ENCODE peak calls at places on chromosomes 3 and 15, in six cellular contexts. One of them, this sample, is unnamed.

GRCh38 chr3:83035704-83036010 is 1274.2 kb upstream of the GBE1 start:
- DNase-seq in stomach: no peak
- DNase-seq in transverse colon: no peak
- DNase-seq in ovary: no peak
- DNase-seq in H1: no peak
- DNase-seq in tibial nerve: no peak
- DNase-seq in this sample: no peak

GRCh38 chr3:188236241-188236640 is 82.3 kb downstream of the LPP start:
- DNase-seq in stomach: no peak
- DNase-seq in transverse colon: no peak
- DNase-seq in ovary: no peak
- DNase-seq in H1: no peak
- DNase-seq in tibial nerve: no peak
- DNase-seq in this sample: no peak

GRCh38 chr3:17119198-17120072 is 234.7 kb downstream of the PLCL2 start:
- DNase-seq in stomach: no peak
- DNase-seq in transverse colon: no peak
- DNase-seq in ovary: no peak
- DNase-seq in H1: peak
- DNase-seq in tibial nerve: no peak
- DNase-seq in this sample: no peak

GRCh38 chr3:160485931-160486330 is 36.3 kb upstream of the TRIM59 start:
- DNase-seq in stomach: no peak
- DNase-seq in transverse colon: no peak
- DNase-seq in ovary: no peak
- DNase-seq in H1: no peak
- DNase-seq in tibial nerve: no peak
- DNase-seq in this sample: no peak

GRCh38 chr3:141257971-141258370 is 26.3 kb downstream of the PXYLP1 start:
- DNase-seq in stomach: no peak
- DNase-seq in transverse colon: no peak
- DNase-seq in ovary: no peak
- DNase-seq in H1: no peak
- DNase-seq in tibial nerve: no peak
- DNase-seq in this sample: no peak

GRCh38 chr15:35886765-35887164 is 340.8 kb upstream of the DPH6 start:
- DNase-seq in stomach: no peak
- DNase-seq in transverse colon: no peak
- DNase-seq in ovary: no peak
- DNase-seq in H1: no peak
- DNase-seq in tibial nerve: no peak
- DNase-seq in this sample: no peak

GRCh38 chr3:30142946-30143345 is 463.5 kb upstream of the TGFBR2 start:
- DNase-seq in stomach: no peak
- DNase-seq in transverse colon: no peak
- DNase-seq in ovary: no peak
- DNase-seq in H1: no peak
- DNase-seq in tibial nerve: no peak
- DNase-seq in this sample: no peak

GRCh38 chr3:14142567-14143270 is 17.9 kb downstream of the TMEM43 start:
- DNase-seq in stomach: no peak
- DNase-seq in transverse colon: no peak
- DNase-seq in ovary: no peak
- DNase-seq in H1: no peak
- DNase-seq in tibial nerve: no peak
- DNase-seq in this sample: no peak

GRCh38 chr3:46812237-46812791 is 50.9 kb downstream of the MYL3 start:
- DNase-seq in stomach: peak
- DNase-seq in transverse colon: peak
- DNase-seq in ovary: peak
- DNase-seq in H1: peak
- DNase-seq in tibial nerve: no peak
- DNase-seq in this sample: peak

GRCh38 chr3:30934208-30934550 is 39.7 kb upstream of the GADL1 start:
- DNase-seq in stomach: no peak
- DNase-seq in transverse colon: no peak
- DNase-seq in ovary: peak
- DNase-seq in H1: no peak
- DNase-seq in tibial nerve: no peak
- DNase-seq in this sample: no peak

GRCh38 chr3:29718661-29719065 is 437.8 kb downstream of the RBMS3 start:
- DNase-seq in stomach: no peak
- DNase-seq in transverse colon: no peak
- DNase-seq in ovary: no peak
- DNase-seq in H1: no peak
- DNase-seq in tibial nerve: no peak
- DNase-seq in this sample: no peak

GRCh38 chr3:183446838-183447205 is 18.4 kb upstream of the MCF2L2 start:
- DNase-seq in stomach: no peak
- DNase-seq in transverse colon: no peak
- DNase-seq in ovary: no peak
- DNase-seq in H1: no peak
- DNase-seq in tibial nerve: no peak
- DNase-seq in this sample: no peak

GRCh38 chr3:183449391-183449790 is 21.0 kb upstream of the MCF2L2 start:
- DNase-seq in stomach: no peak
- DNase-seq in transverse colon: no peak
- DNase-seq in ovary: no peak
- DNase-seq in H1: peak
- DNase-seq in tibial nerve: no peak
- DNase-seq in this sample: no peak

GRCh38 chr3:183447206-183448001 is 19.0 kb upstream of the MCF2L2 start:
- DNase-seq in stomach: peak
- DNase-seq in transverse colon: peak
- DNase-seq in ovary: peak
- DNase-seq in H1: peak
- DNase-seq in tibial nerve: peak
- DNase-seq in this sample: peak

GRCh38 chr3:183448369-183449128 is 20.1 kb upstream of the MCF2L2 start:
- DNase-seq in stomach: no peak
- DNase-seq in transverse colon: no peak
- DNase-seq in ovary: no peak
- DNase-seq in H1: no peak
- DNase-seq in tibial nerve: no peak
- DNase-seq in this sample: no peak

GRCh38 chr3:183449791-183450190 is 21.4 kb upstream of the MCF2L2 start:
- DNase-seq in stomach: no peak
- DNase-seq in transverse colon: no peak
- DNase-seq in ovary: no peak
- DNase-seq in H1: no peak
- DNase-seq in tibial nerve: no peak
- DNase-seq in this sample: no peak
- H3K4me3 ChIP-seq in stomach: no peak
- H3K4me3 ChIP-seq in transverse colon: no peak
- H3K4me3 ChIP-seq in ovary: no peak
- H3K4me3 ChIP-seq in H1: no peak
- H3K4me3 ChIP-seq in tibial nerve: no peak
- H3K4me3 ChIP-seq in this sample: peak

GRCh38 chr3:135136361-135137100 is 341.5 kb downstream of the EPHB1 start:
- DNase-seq in stomach: no peak
- DNase-seq in transverse colon: no peak
- DNase-seq in ovary: no peak
- DNase-seq in H1: no peak
- DNase-seq in tibial nerve: no peak
- DNase-seq in this sample: no peak
- TF ChIP-seq EP300 in stomach: no peak
- TF ChIP-seq EP300 in transverse colon: no peak
- TF ChIP-seq EP300 in ovary: no peak
- TF ChIP-seq EP300 in H1: no peak
- TF ChIP-seq EP300 in tibial nerve: no peak
- TF ChIP-seq EP300 in this sample: no peak

GRCh38 chr3:170866499-170866898 is 3.5 kb downstream of the RPL22L1 start:
- DNase-seq in stomach: no peak
- DNase-seq in transverse colon: no peak
- DNase-seq in ovary: no peak
- DNase-seq in H1: no peak
- DNase-seq in tibial nerve: no peak
- DNase-seq in this sample: no peak

GRCh38 chr3:170867552-170867951 is 2.4 kb downstream of the RPL22L1 start:
- DNase-seq in stomach: no peak
- DNase-seq in transverse colon: no peak
- DNase-seq in ovary: no peak
- DNase-seq in H1: no peak
- DNase-seq in tibial nerve: no peak
- DNase-seq in this sample: no peak

GRCh38 chr3:170865209-170866094 is 4.5 kb downstream of the RPL22L1 start:
- DNase-seq in stomach: no peak
- DNase-seq in transverse colon: no peak
- DNase-seq in ovary: no peak
- DNase-seq in H1: no peak
- DNase-seq in tibial nerve: no peak
- DNase-seq in this sample: no peak

GRCh38 chr3:170868577-170869239 is 1.3 kb downstream of the RPL22L1 start:
- DNase-seq in stomach: no peak
- DNase-seq in transverse colon: no peak
- DNase-seq in ovary: peak
- DNase-seq in H1: no peak
- DNase-seq in tibial nerve: no peak
- DNase-seq in this sample: no peak

GRCh38 chr3:170867143-170867542 is 2.9 kb downstream of the RPL22L1 start:
- DNase-seq in stomach: no peak
- DNase-seq in transverse colon: no peak
- DNase-seq in ovary: no peak
- DNase-seq in H1: no peak
- DNase-seq in tibial nerve: no peak
- DNase-seq in this sample: no peak
- H3K4me3 ChIP-seq in stomach: peak
- H3K4me3 ChIP-seq in transverse colon: no peak
- H3K4me3 ChIP-seq in ovary: no peak
- H3K4me3 ChIP-seq in H1: peak
- H3K4me3 ChIP-seq in tibial nerve: no peak
- H3K4me3 ChIP-seq in this sample: no peak

GRCh38 chr3:76181213-76181612 is 395.9 kb upstream of the ZNF717 start:
- DNase-seq in stomach: no peak
- DNase-seq in transverse colon: no peak
- DNase-seq in ovary: no peak
- DNase-seq in H1: no peak
- DNase-seq in tibial nerve: no peak
- DNase-seq in this sample: no peak

DNA sequence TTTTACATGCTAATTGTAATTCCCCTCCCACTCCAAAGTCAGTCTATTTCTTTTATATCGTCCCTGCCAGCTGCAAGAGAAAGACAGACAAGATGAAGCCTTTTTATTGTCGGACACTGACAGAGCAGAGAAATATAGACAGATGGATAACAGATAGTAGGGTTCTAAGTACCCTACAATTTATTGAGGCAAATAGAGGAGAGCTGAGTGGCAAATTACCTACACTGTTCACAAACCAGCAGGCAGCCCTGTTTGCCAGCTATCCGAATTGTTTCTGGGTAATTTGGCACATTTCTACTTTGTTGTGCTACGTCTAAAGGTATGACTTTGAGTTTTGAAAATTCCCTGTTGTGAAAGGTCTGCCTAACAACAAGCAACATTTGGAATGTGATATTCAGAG is 392.3 kb upstream of the ZNF717 start:
- DNase-seq in stomach: no peak
- DNase-seq in transverse colon: no peak
- DNase-seq in ovary: no peak
- DNase-seq in H1: no peak
- DNase-seq in tibial nerve: no peak
- DNase-seq in this sample: no peak
- TF ChIP-seq EP300 in stomach: no peak
- TF ChIP-seq EP300 in transverse colon: no peak
- TF ChIP-seq EP300 in ovary: no peak
- TF ChIP-seq EP300 in H1: no peak
- TF ChIP-seq EP300 in tibial nerve: no peak
- TF ChIP-seq EP300 in this sample: no peak

GRCh38 chr15:40437754-40438687 is 2.7 kb upstream of the BAHD1 start:
- DNase-seq in stomach: no peak
- DNase-seq in transverse colon: no peak
- DNase-seq in ovary: peak
- DNase-seq in H1: peak
- DNase-seq in tibial nerve: no peak
- DNase-seq in this sample: no peak

GRCh38 chr15:40440300-40441011 is at the start of gene BAHD1:
- DNase-seq in stomach: peak
- DNase-seq in transverse colon: peak
- DNase-seq in ovary: peak
- DNase-seq in H1: peak
- DNase-seq in tibial nerve: peak
- DNase-seq in this sample: peak

GRCh38 chr15:40436892-40437753 is 3.6 kb upstream of the BAHD1 start:
- DNase-seq in stomach: no peak
- DNase-seq in transverse colon: no peak
- DNase-seq in ovary: peak
- DNase-seq in H1: no peak
- DNase-seq in tibial nerve: no peak
- DNase-seq in this sample: no peak

GRCh38 chr15:40439461-40440299 is 1.1 kb upstream of the BAHD1 start:
- DNase-seq in stomach: peak
- DNase-seq in transverse colon: peak
- DNase-seq in ovary: peak
- DNase-seq in H1: peak
- DNase-seq in tibial nerve: no peak
- DNase-seq in this sample: no peak

GRCh38 chr15:40438712-40439111 is 2.0 kb upstream of the BAHD1 start:
- DNase-seq in stomach: peak
- DNase-seq in transverse colon: no peak
- DNase-seq in ovary: peak
- DNase-seq in H1: no peak
- DNase-seq in tibial nerve: no peak
- DNase-seq in this sample: no peak
- H3K4me3 ChIP-seq in stomach: no peak
- H3K4me3 ChIP-seq in transverse colon: no peak
- H3K4me3 ChIP-seq in ovary: no peak
- H3K4me3 ChIP-seq in H1: no peak
- H3K4me3 ChIP-seq in tibial nerve: no peak
- H3K4me3 ChIP-seq in this sample: no peak

GRCh38 chr15:92586930-92587329 is 68.6 kb downstream of the FAM174B start:
- DNase-seq in stomach: no peak
- DNase-seq in transverse colon: no peak
- DNase-seq in ovary: no peak
- DNase-seq in H1: no peak
- DNase-seq in tibial nerve: no peak
- DNase-seq in this sample: no peak
- TF ChIP-seq EP300 in stomach: no peak
- TF ChIP-seq EP300 in transverse colon: no peak
- TF ChIP-seq EP300 in ovary: no peak
- TF ChIP-seq EP300 in H1: no peak
- TF ChIP-seq EP300 in tibial nerve: no peak
- TF ChIP-seq EP300 in this sample: no peak

DNA sequence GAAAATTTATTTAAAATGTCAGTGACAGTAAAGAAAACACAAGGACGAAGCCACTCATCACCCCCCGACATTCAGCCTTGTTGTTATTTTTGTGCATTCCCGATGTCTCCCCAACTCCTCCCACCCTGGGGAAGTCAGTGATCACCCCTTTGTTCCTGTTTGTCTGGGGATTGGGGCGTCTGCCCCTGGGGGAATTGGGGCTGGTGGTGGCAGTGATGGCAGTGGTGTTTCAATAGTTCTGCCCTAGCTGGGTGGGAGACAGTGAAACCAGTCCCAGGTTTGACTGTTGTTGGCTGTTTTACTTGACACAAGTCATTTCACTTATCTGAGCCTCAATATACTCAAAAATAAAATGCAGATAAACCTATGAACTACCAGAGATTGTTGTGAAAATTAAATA is 33.5 kb downstream of the IRAK2 start:
- DNase-seq in stomach: no peak
- DNase-seq in transverse colon: no peak
- DNase-seq in ovary: no peak
- DNase-seq in H1: no peak
- DNase-seq in tibial nerve: no peak
- DNase-seq in this sample: no peak
- H3K4me3 ChIP-seq in stomach: no peak
- H3K4me3 ChIP-seq in transverse colon: no peak
- H3K4me3 ChIP-seq in ovary: no peak
- H3K4me3 ChIP-seq in H1: no peak
- H3K4me3 ChIP-seq in tibial nerve: no peak
- H3K4me3 ChIP-seq in this sample: no peak